ENCODE peak calls at places on chromosomes 6 and 20, in seven cellular contexts. B is foreskin fibroblast, X is PC-9, N is mammary epithelial cell, J is ascending aorta, G is H1, V is ovary. Y is an unnamed sample.

GRCh38 chr6:123001540-123001939 is 5.5 kb downstream of the CLVS2 start:
- DNase-seq in B (no peak), X (no peak), N (no peak), J (no peak), G (no peak), V (no peak), Y (no peak)

GRCh38 chr6:34130870-34131269 is 15.0 kb downstream of the GRM4 start:
- DNase-seq in B (no peak), X (no peak), N (no peak), J (no peak), G (no peak), V (no peak), Y (no peak)

GRCh38 chr6:32886674-32887383 is 32.8 kb downstream of the PSMB9 start:
- DNase-seq in B (peak; percentile 92), X (no peak), N (peak; percentile 63), J (no peak), G (no peak), V (peak; percentile 64), Y (peak; percentile 52)

GRCh38 chr6:139625998-139626975 is 251.8 kb upstream of the CITED2 start:
- DNase-seq in B (peak; percentile 53), X (no peak), N (no peak), J (no peak), G (no peak), V (no peak), Y (no peak)

GRCh38 chr20:17024513-17025105 is 202.2 kb upstream of the PCSK2 start:
- DNase-seq in B (no peak), X (no peak), N (no peak), J (no peak), G (no peak), V (no peak), Y (peak; percentile 50)

GRCh38 chr6:44073612-44074382 is 53.5 kb downstream of the MRPL14 start:
- DNase-seq in B (peak; percentile 70), X (peak; percentile 61), N (no peak), J (no peak), G (peak; percentile 74), V (no peak), Y (no peak)

GRCh38 chr6:159106627-159107241 is 61.9 kb upstream of the TAGAP start:
- DNase-seq in B (peak; percentile 32), X (no peak), N (peak; percentile 36), J (no peak), G (peak; percentile 98), V (no peak), Y (no peak)

GRCh38 chr20:62769346-62770071 is 26.8 kb upstream of the MRGBP start:
- DNase-seq in B (no peak), X (no peak), N (no peak), J (no peak), G (no peak), V (no peak), Y (no peak)

GRCh38 chr6:33686225-33686742 is 25.2 kb downstream of the UQCC2 start:
- DNase-seq in B (no peak), X (no peak), N (no peak), J (no peak), G (no peak), V (no peak), Y (no peak)

GRCh38 chr6:74939309-74939708 is 266.5 kb downstream of the COL12A1 start:
- DNase-seq in B (peak; percentile 11), X (no peak), N (peak; percentile 39), J (no peak), G (no peak), V (no peak), Y (no peak)

GRCh38 chr6:90025418-90026089 is 131.3 kb downstream of the GJA10 start:
- DNase-seq in B (peak; percentile 94), X (no peak), N (peak; percentile 86), J (no peak), G (no peak), V (no peak), Y (peak; percentile 86)

GRCh38 chr20:51540585-51540984 is 1.9 kb downstream of the NFATC2 start:
- DNase-seq in B (no peak), X (no peak), N (no peak), J (no peak), G (no peak), V (no peak), Y (no peak)

GRCh38 chr6:16102208-16102607 is 26.7 kb upstream of the MYLIP start:
- DNase-seq in B (no peak), X (no peak), N (no peak), J (no peak), G (no peak), V (no peak), Y (no peak)

GRCh38 chr20:62978559-62978938 is 26.0 kb downstream of the SLC17A9 start:
- DNase-seq in B (no peak), X (no peak), N (no peak), J (no peak), G (no peak), V (no peak), Y (no peak)

GRCh38 chr6:41560440-41561192 is 14.4 kb downstream of the FOXP4 start:
- DNase-seq in B (peak; percentile 53), X (no peak), N (no peak), J (no peak), G (peak; percentile 80), V (peak; percentile 78), Y (no peak)

GRCh38 chr20:32205502-32206382 is 1.8 kb downstream of the PLAGL2 start:
- DNase-seq in B (peak; percentile 53), X (peak; percentile 10), N (peak; percentile 38), J (no peak), G (no peak), V (no peak), Y (no peak)

GRCh38 chr6:14744212-14744556 is 501.7 kb upstream of the JARID2 start:
- DNase-seq in B (no peak), X (no peak), N (no peak), J (no peak), G (no peak), V (no peak), Y (no peak)

GRCh38 chr20:25584905-25585704 is at the start of gene NINL:
- DNase-seq in B (peak; percentile 83), X (peak; percentile 51), N (peak; percentile 41), J (no peak), G (peak; percentile 89), V (peak; percentile 74), Y (no peak)

GRCh38 chr6:142444388-142444787 is 142.6 kb downstream of the ADGRG6 start:
- DNase-seq in B (peak; percentile 22), X (no peak), N (no peak), J (no peak), G (no peak), V (no peak), Y (no peak)

GRCh38 chr20:61882716-61883615 is 182.7 kb downstream of the TAF4 start:
- DNase-seq in B (no peak), X (no peak), N (no peak), J (no peak), G (no peak), V (no peak), Y (no peak)

GRCh38 chr20:14234666-14235295 is 102.6 kb downstream of the FLRT3 start:
- DNase-seq in B (peak; percentile 71), X (peak; percentile 43), N (peak; percentile 68), J (no peak), G (no peak), V (no peak), Y (peak; percentile 49)

GRCh38 chr6:53263915-53264314 is 84.8 kb downstream of the ELOVL5 start:
- DNase-seq in B (peak; percentile 73), X (no peak), N (no peak), J (no peak), G (no peak), V (no peak), Y (no peak)

GRCh38 chr6:92161953-92162352 is 1257.4 kb downstream of the EPHA7 start:
- DNase-seq in B (no peak), X (no peak), N (no peak), J (no peak), G (no peak), V (no peak), Y (no peak)

GRCh38 chr6:148179786-148180185 is 162.9 kb upstream of the SASH1 start:
- DNase-seq in B (peak; percentile 64), X (no peak), N (no peak), J (no peak), G (peak; percentile 57), V (no peak), Y (no peak)

GRCh38 chr6:54238407-54238806 is 69.8 kb upstream of the TINAG start:
- DNase-seq in B (peak; percentile 91), X (no peak), N (no peak), J (no peak), G (no peak), V (no peak), Y (peak; percentile 77)

GRCh38 chr20:62337558-62338293 is 29.4 kb downstream of the LAMA5 start:
- DNase-seq in B (no peak), X (no peak), N (no peak), J (no peak), G (no peak), V (no peak), Y (no peak)

GRCh38 chr6:127119361-127120108 is 1.1 kb downstream of the RSPO3 start:
- DNase-seq in B (peak; percentile 61), X (peak; percentile 30), N (peak; percentile 8), J (no peak), G (peak; percentile 81), V (peak; percentile 14), Y (no peak)

GRCh38 chr6:77462359-77463307 is 658 bp downstream of the HTR1B start:
- DNase-seq in B (peak; percentile 75), X (no peak), N (no peak), J (no peak), G (peak; percentile 77), V (no peak), Y (no peak)
- TF ChIP-seq CTCF in B (peak; percentile 32), X (no peak), N (peak; percentile 37), J (peak; percentile 61), G (peak; percentile 61), V (no peak), Y (peak; percentile 46)

GRCh38 chr20:38217791-38218565 is 42.6 kb downstream of the KIAA1755 start:
- DNase-seq in B (peak; percentile 98), X (peak; percentile 81), N (peak; percentile 90), J (peak; percentile 27), G (no peak), V (peak; percentile 68), Y (peak; percentile 83)
- H3K4me3 ChIP-seq in B (no peak overlapping the region), X (no peak overlapping the region), N (no peak overlapping the region), J (no peak overlapping the region), G (no peak overlapping the region), V (no peak overlapping the region), Y (no peak overlapping the region)

GRCh38 chr6:64920257-64920656 is 786.8 kb downstream of the EYS start:
- DNase-seq in B (no peak), X (no peak), N (no peak), J (no peak), G (no peak), V (no peak), Y (no peak)
- TF ChIP-seq CTCF in B (no peak), X (no peak), N (no peak), J (no peak), G (no peak), V (no peak), Y (no peak)

DNA sequence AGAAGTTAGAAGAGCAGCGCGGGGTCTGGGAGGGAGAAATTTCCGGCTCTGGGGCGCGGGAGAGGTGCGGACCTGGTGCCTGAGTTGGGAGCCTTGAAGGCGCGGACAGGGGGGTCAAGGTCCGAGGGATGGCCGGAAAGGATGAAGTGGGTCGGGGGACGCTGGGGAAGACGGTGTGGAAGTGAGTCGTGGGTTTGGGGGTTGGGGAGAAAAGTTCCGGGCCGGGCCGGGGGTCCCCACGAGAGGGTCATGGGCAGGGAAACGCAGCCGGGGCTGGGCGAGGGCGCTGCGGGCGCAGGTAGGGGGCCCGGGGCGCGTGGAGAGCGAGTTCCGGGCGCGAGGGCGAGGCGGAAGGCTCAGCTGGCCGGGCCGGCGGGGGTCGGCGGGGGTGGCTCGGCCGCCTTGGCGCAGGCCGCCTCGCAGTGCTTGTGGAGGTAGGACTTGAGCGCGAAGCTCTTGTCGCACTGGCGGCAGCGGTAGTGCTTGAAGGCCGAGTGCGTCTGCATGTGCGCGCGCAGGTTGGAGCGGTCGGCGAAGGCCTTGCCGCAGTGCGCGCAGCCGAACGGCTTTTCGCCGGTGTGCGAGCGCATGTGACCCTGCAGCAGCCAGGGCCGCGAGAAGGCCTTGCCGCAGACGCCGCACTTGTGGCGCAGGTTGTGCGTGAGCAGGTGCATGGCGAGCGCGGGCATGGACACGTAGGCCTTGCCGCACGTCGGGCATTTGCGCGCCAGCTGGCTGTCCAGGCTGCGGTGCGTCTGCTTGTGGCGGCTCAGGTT is 10.5 kb upstream of the SRXN1 start:
- DNase-seq in B (peak; percentile 53), X (no peak), N (peak; percentile 47), J (no peak), G (peak; percentile 74), V (no peak), Y (no peak)
- H3K4me3 ChIP-seq in B (no peak overlapping the region), X (no peak overlapping the region), N (no peak overlapping the region), J (no peak overlapping the region), G (no peak overlapping the region), V (no peak overlapping the region), Y (no peak overlapping the region)